ENCODE peak calls at places on chromosomes 11 and 22, in eight cellular contexts. X is body of pancreas, K is neural progenitor cell, S is IMR-90, I is neural crest cell, J is HL-60, A is lower leg skin, Q is retinal pigment epithelial cell. E is an unnamed sample.

GRCh38 chr11:75697906-75698563 is 19.6 kb upstream of the MOGAT2 start:
- DNase-seq in Q (no peak), S (no peak), I (no peak), K (no peak), J (no peak), A (no peak), X (no peak), E (no peak)

GRCh38 chr22:48894804-48895250 is 932.8 kb downstream of the BRD1 start:
- DNase-seq in X (no peak), S (no peak), K (no peak), A (peak), J (no peak), Q (no peak), I (no peak), E (no peak)

GRCh38 chr11:72573380-72573949 is 100.8 kb downstream of the PDE2A start:
- DNase-seq in A (peak), S (peak), I (peak), X (peak), Q (no peak), J (peak), K (peak), E (no peak)

GRCh38 chr11:65432133-65432650 is 9.6 kb downstream of the NEAT1 start:
- DNase-seq in J (no peak), I (no peak), S (peak), A (no peak), Q (no peak), X (no peak), K (no peak), E (no peak)

GRCh38 chr11:126969865-126970479 is 30.6 kb downstream of the KIRREL3 start:
- DNase-seq in K (peak), J (no peak), A (no peak), I (no peak), Q (no peak), S (peak), X (no peak), E (no peak)

GRCh38 chr22:36300396-36301212 is 47.7 kb downstream of the APOL1 start:
- DNase-seq in I (no peak), Q (no peak), K (no peak), S (no peak), A (no peak), J (no peak), X (no peak), E (no peak)

GRCh38 chr22:17754233-17754925 is 19.9 kb downstream of the BID start:
- DNase-seq in K (peak), A (no peak), Q (no peak), J (no peak), X (no peak), I (no peak), S (no peak), E (no peak)

GRCh38 chr11:22903782-22904181 is 43.5 kb upstream of the CCDC179 start:
- DNase-seq in A (no peak), K (no peak), I (no peak), X (no peak), Q (no peak), S (no peak), J (no peak), E (no peak)

GRCh38 chr11:88169481-88169880 is 5.8 kb downstream of the RAB38 start:
- DNase-seq in X (no peak), K (no peak), Q (no peak), A (no peak), I (no peak), S (peak), J (no peak), E (no peak)

GRCh38 chr11:61507962-61508824 is at the start of gene LRRC10B:
- DNase-seq in X (peak), K (peak), I (peak), S (no peak), J (peak), A (no peak), Q (no peak), E (no peak)

GRCh38 chr11:64654958-64655541 is 64.0 kb downstream of the SLC22A12 start:
- DNase-seq in K (no peak), Q (no peak), J (peak), X (peak), S (no peak), I (no peak), A (no peak), E (no peak)

GRCh38 chr22:26949193-26949592 is 291.8 kb downstream of the MIAT start:
- DNase-seq in S (peak), I (peak), J (no peak), A (peak), X (no peak), Q (peak), K (peak), E (no peak)

GRCh38 chr11:69942333-69942820 is 123.2 kb upstream of the FGF3 start:
- DNase-seq in Q (no peak), I (no peak), J (no peak), K (no peak), X (no peak), S (no peak), A (no peak), E (no peak)

GRCh38 chr11:12981879-12982531 is 27.1 kb upstream of the RASSF10 start:
- DNase-seq in J (no peak), X (no peak), A (no peak), K (no peak), S (peak), I (no peak), Q (no peak), E (no peak)

GRCh38 chr11:100687032-100687629 is at the start of gene ARHGAP42:
- DNase-seq in A (peak), I (peak), S (peak), J (peak), X (peak), K (peak), Q (no peak), E (peak)

GRCh38 chr11:44149651-44150050 is 54.2 kb downstream of the EXT2 start:
- DNase-seq in Q (no peak), S (peak), I (no peak), K (no peak), A (no peak), J (no peak), X (no peak), E (no peak)

GRCh38 chr11:115803341-115803740 is 299.1 kb upstream of the CADM1 start:
- DNase-seq in Q (no peak), K (no peak), J (no peak), S (no peak), X (no peak), A (no peak), I (no peak), E (no peak)

GRCh38 chr22:21074092-21074715 is 28.5 kb downstream of the LRRC74B start:
- DNase-seq in S (peak), K (no peak), I (no peak), Q (no peak), X (peak), A (no peak), J (peak), E (no peak)

GRCh38 chr11:73795925-73796632 is 8.4 kb downstream of the MRPL48 start:
- DNase-seq in X (no peak), J (no peak), Q (no peak), K (peak), I (no peak), A (no peak), S (no peak), E (no peak)

GRCh38 chr11:73800407-73800806 is 12.7 kb downstream of the MRPL48 start:
- DNase-seq in X (no peak), K (no peak), S (no peak), I (no peak), A (no peak), Q (no peak), J (no peak), E (no peak)

GRCh38 chr11:73804712-73805111 is 17.0 kb downstream of the MRPL48 start:
- DNase-seq in S (no peak), Q (no peak), I (no peak), X (no peak), A (no peak), K (no peak), J (no peak), E (no peak)

GRCh38 chr11:73797457-73797856 is 9.8 kb downstream of the MRPL48 start:
- DNase-seq in A (no peak), J (no peak), K (no peak), I (no peak), S (no peak), X (peak), Q (no peak), E (no peak)

DNA sequence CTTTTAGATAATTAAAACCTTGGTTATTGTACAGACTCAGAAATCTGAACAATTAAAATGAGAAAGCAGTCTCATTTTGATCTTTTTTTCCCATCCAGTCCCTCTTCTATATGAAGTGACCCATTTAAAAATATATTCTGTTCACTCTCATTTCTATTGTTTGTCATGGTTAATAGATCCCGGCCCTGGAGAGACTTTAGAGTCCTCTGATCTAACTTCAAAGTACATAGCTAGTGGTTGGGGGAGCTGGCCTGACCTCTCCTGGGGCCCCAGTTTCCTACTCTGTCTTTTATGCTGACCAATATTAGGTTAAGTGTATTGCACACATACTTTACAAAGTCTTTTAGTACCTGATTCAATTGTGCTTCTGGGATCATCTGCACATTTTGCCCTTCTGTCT is 13.5 kb downstream of the MRPL48 start:
- DNase-seq in X (no peak), A (no peak), I (no peak), Q (no peak), J (no peak), S (no peak), K (no peak), E (no peak)
- TF ChIP-seq CTCF in X (no peak), A (no peak), I (no peak), Q (no peak), J (no peak), S (no peak), K (no peak), E (no peak)

GRCh38 chr11:94602430-94603372 is 35.5 kb downstream of the PIWIL4 start:
- DNase-seq in J (peak), S (peak), A (no peak), Q (peak), I (no peak), K (no peak), X (peak), E (no peak)
- TF ChIP-seq CTCF in J (no peak), S (peak), A (no peak), Q (peak), I (no peak), K (no peak), X (no peak), E (no peak)

DNA sequence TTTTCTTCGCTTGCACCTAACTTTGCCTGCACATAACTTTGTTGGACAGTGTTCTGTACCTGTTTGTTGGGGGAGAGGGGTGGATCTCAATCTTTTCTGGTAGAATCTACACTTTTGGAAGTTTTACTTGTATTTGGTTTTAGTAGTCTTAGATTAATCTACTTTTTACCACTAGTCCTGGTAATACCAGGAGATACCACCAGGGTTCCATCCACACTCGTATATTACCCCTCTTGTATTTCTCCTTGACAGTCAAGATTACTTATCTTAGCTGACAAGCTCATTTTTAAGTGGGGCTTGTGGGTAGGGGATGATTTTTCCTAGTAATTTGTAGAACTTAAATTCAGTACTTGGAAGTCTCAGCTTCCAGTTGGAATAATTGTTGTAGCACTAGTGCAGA is 37.3 kb upstream of the TECTA start:
- DNase-seq in S (no peak), Q (no peak), X (no peak), A (no peak), I (no peak), K (peak), J (no peak), E (no peak)
- TF ChIP-seq CTCF in S (peak), Q (peak), X (no peak), A (no peak), I (peak), K (peak), J (peak), E (no peak)

DNA sequence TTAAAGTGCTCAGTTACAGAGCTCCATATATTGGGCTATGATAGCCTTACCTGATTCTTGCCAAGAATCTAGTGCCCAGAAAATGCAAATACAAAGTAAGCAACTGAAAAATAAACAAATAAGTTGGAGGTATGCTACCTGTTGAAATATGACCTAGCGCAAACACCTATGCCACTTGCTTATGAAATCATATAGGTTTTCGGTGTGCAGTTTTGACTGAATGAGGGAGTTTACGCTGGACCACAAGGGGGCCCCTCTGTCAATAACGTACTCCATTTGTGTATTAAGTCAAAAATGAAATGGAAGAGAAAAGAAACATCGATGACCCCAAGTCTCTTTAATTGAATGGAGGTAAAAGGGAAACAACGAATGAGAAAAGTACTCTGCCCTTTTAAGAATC is 84.9 kb upstream of the TRIM77 start:
- DNase-seq in X (no peak), J (no peak), Q (no peak), I (no peak), S (no peak), A (no peak), K (no peak), E (no peak)
- TF ChIP-seq CTCF in X (no peak), J (no peak), Q (peak), I (peak), S (peak), A (no peak), K (peak), E (no peak)

GRCh38 chr11:82701847-82702520 is 31.7 kb downstream of the FAM181B start:
- DNase-seq in J (peak), I (peak), S (peak), A (no peak), Q (no peak), X (peak), K (peak), E (no peak)
- TF ChIP-seq CTCF in J (peak), I (peak), S (peak), A (no peak), Q (peak), X (peak), K (peak), E (no peak)

GRCh38 chr11:111512296-111513239 is at the start of gene BTG4:
- DNase-seq in X (no peak), A (no peak), I (peak), K (peak), Q (no peak), S (no peak), J (no peak), E (no peak)
- TF ChIP-seq CTCF in X (no peak), A (no peak), I (no peak), K (peak), Q (no peak), S (no peak), J (no peak), E (no peak)

GRCh38 chr11:106231591-106231990 is 154.1 kb downstream of the AASDHPPT start:
- DNase-seq in I (no peak), Q (no peak), S (peak), X (peak), A (no peak), K (peak), J (no peak), E (no peak)
- TF ChIP-seq CTCF in I (peak), Q (peak), S (peak), X (no peak), A (no peak), K (peak), J (no peak), E (no peak)

E was measured in omental fat pad.